ENCODE peak calls at places on chromosomes 3 and 15, in nine cellular contexts. M is A549, Z is uterus, U is IMR-90, P is erythroblast, W is heart left ventricle, T is GM12891, C is NB4, N is adrenal gland. R is an unnamed sample.

GRCh38 chr3:170598091-170598502 is 12.2 kb upstream of the SLC7A14 start:
- DNase-seq in N (no peak), C (no peak), W (no peak), T (no peak), U (no peak), P (no peak), M (no peak), Z (no peak), R (no peak)

GRCh38 chr15:34271493-34271892 is 46.7 kb downstream of the EMC4 start:
- DNase-seq in P (peak; percentile 6), U (peak; percentile 88), N (peak; percentile 70), C (peak; percentile 62), W (no peak), M (no peak), T (no peak), Z (peak; percentile 72), R (peak; percentile 40)

GRCh38 chr3:55906896-55907295 is 419.8 kb upstream of the WNT5A start:
- DNase-seq in W (no peak), N (no peak), U (peak; percentile 12), Z (no peak), C (no peak), M (no peak), T (no peak), P (no peak), R (no peak)

GRCh38 chr3:30578479-30578878 is 27.9 kb upstream of the TGFBR2 start:
- DNase-seq in W (peak; percentile 31), U (peak; percentile 94), C (peak; percentile 83), Z (peak; percentile 64), M (no peak), N (peak; percentile 54), P (no peak), T (no peak), R (no peak)

GRCh38 chr15:51051776-51052175 is 42.9 kb downstream of the TNFAIP8L3 start:
- DNase-seq in C (no peak), W (peak; percentile 67), P (no peak), N (peak; percentile 62), M (no peak), T (no peak), U (no peak), Z (no peak), R (no peak)

GRCh38 chr3:52091566-52092290 is 35.4 kb upstream of the DUSP7 start:
- DNase-seq in Z (no peak), T (no peak), U (peak; percentile 49), C (no peak), P (no peak), N (no peak), M (no peak), W (peak; percentile 17), R (no peak)

GRCh38 chr15:99683000-99683670 is 50.1 kb downstream of the LYSMD4 start:
- DNase-seq in W (no peak), N (no peak), P (no peak), M (no peak), Z (no peak), U (peak; percentile 22), T (no peak), C (no peak), R (no peak)

GRCh38 chr3:65020780-65021179 is 333.0 kb upstream of the ADAMTS9 start:
- DNase-seq in P (no peak), C (no peak), T (no peak), N (no peak), M (no peak), W (no peak), Z (no peak), U (no peak), R (no peak)

GRCh38 chr3:179330438-179330837 is 7.6 kb downstream of the ZNF639 start:
- DNase-seq in N (no peak), W (no peak), Z (no peak), C (no peak), U (peak; percentile 26), T (no peak), P (no peak), M (no peak), R (no peak)

GRCh38 chr15:67225336-67225735 is 29.1 kb downstream of the AAGAB start:
- DNase-seq in N (no peak), U (peak; percentile 78), M (no peak), T (no peak), C (no peak), W (no peak), P (no peak), Z (no peak), R (no peak)

DNA sequence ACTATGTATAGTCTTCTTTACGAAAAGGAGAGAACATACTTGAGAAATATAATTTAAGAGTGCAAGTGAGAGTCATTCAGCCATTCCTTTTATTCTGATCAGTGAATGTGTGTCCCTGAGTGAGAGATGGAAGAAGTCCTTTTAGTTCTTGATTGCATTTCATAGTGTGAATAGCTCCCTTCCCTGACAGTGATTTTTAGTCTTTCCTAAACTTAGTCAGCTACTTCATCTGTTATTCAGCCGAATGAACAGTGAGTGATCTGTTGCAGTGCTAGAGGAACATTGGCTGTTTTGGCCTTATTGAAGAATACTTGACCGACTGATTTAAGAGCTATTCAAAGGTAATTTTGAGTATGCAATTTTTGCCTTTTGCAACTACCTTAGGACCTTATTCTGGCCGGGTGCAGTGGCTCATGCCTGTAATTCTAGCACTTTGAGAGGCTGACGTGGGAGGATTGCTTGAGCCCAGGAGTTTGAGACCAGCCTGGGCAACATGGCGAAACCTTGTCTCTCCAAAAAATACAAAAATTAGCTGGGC is 45.5 kb downstream of the UBE2E2 start:
- DNase-seq in U (no peak), M (no peak), C (no peak), Z (no peak), T (no peak), P (no peak), W (no peak), N (no peak), R (no peak)
- TF ChIP-seq POLR2A in U (no peak), M (no peak), C (no peak), Z (no peak), T (no peak), P (no peak), W (no peak), N (no peak), R (no peak)

GRCh38 chr3:49339947-49340800 is at the start of gene USP4:
- DNase-seq in T (peak; percentile 87), M (peak; percentile 62), N (peak; percentile 94), P (peak; percentile 92), U (peak; percentile 87), W (peak; percentile 95), C (peak; percentile 97), Z (peak; percentile 90), R (peak; percentile 85)
- TF ChIP-seq POLR2A in T (peak; percentile 93), M (peak; percentile 65), N (peak; percentile 33), P (peak; percentile 87), U (peak; percentile 71), W (no peak), C (no peak), Z (peak; percentile 76), R (peak; percentile 76)

GRCh38 chr3:49021213-49021812 is 608 bp upstream of the NDUFAF3 start:
- DNase-seq in W (peak; percentile 100), M (peak; percentile 71), P (peak; percentile 99), T (peak; percentile 89), N (peak; percentile 100), C (peak; percentile 97), U (peak; percentile 95), Z (peak; percentile 99), R (peak; percentile 89)

GRCh38 chr3:49023775-49024174 is 1.9 kb downstream of the NDUFAF3 start:
- DNase-seq in Z (no peak), P (no peak), W (no peak), M (no peak), U (no peak), T (no peak), C (no peak), N (no peak), R (no peak)

GRCh38 chr3:49022751-49023171 is 840 bp downstream of the NDUFAF3 start:
- DNase-seq in U (no peak), Z (no peak), M (no peak), W (peak; percentile 29), P (peak; percentile 49), T (no peak), N (no peak), C (peak; percentile 62), R (no peak)

GRCh38 chr3:49020335-49021212 is 1.3 kb upstream of the NDUFAF3 start:
- DNase-seq in W (peak; percentile 75), T (peak; percentile 42), M (no peak), C (peak; percentile 90), N (peak; percentile 80), U (no peak), P (peak; percentile 81), Z (no peak), R (no peak)

GRCh38 chr3:49021813-49022720 is at the start of gene NDUFAF3:
- DNase-seq in N (peak; percentile 97), M (peak; percentile 63), Z (peak; percentile 90), U (peak; percentile 92), P (peak; percentile 97), T (peak; percentile 88), C (peak; percentile 95), W (peak; percentile 95), R (peak; percentile 90)
- TF ChIP-seq POLR2A in N (peak; percentile 91), M (peak; percentile 93), Z (peak; percentile 90), U (peak; percentile 40), P (peak; percentile 80), T (peak; percentile 95), C (peak; percentile 79), W (peak; percentile 20), R (peak; percentile 93)

GRCh38 chr15:73990250-73991005 is 1.7 kb downstream of the STOML1 start:
- DNase-seq in Z (no peak), W (no peak), P (no peak), T (no peak), C (no peak), U (no peak), N (peak; percentile 59), M (no peak), R (no peak)

GRCh38 chr15:73993211-73993994 is 1.1 kb upstream of the PML start:
- DNase-seq in T (no peak), U (no peak), M (no peak), W (no peak), C (no peak), N (peak; percentile 52), P (no peak), Z (no peak), R (no peak)

GRCh38 chr15:73992594-73992898 is 451 bp upstream of the STOML1 start:
- DNase-seq in M (no peak), C (no peak), U (no peak), P (peak; percentile 65), W (no peak), N (no peak), Z (no peak), T (no peak), R (no peak)

GRCh38 chr15:73991260-73991659 is 835 bp downstream of the STOML1 start:
- DNase-seq in Z (peak; percentile 73), M (no peak), U (no peak), P (no peak), N (peak; percentile 85), T (no peak), C (no peak), W (peak; percentile 94), R (no peak)

DNA sequence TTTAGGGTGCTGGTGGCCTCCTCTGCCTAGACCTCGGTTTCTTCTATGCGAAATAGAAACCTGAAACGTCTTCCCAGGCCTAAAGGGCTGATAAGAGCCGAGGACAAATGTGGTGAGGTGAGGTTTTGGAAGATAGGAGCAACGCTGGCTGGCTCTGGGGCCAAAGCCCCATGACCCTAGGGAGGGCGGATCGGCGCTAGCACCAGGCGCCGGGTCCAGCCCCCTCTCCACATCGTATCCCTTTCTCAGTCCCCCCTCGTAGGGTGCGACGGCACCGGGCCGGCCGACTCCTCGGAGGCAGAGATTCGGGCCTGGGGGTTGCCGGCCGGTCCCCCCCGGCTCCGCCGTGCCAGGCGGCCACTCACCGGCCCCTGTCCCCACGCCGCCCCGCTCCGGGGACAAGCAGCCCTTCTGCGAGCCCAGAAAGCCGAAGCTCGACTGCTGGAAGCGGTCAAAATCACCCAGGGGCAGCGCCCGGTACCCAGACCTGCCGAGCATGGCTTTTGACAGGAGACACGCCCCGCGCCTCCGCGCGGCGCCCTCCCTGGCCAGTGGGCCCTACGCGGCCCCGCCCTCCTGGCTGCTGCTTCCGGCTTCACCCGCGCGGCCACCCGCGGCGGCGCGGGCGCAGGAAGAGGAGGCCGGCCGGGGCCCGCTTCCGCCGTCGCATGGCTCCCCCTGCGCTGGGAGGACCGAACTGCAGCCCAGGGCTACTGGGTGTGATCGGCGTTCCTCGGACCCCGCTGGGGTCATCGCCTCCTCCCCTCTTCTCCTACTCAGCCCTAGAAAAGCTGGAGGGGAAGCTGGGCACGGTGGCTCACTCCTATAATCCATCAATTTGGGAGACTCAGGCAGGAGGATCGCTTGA is at the start of gene STOML1:
- DNase-seq in U (peak; percentile 93), W (peak; percentile 96), M (peak; percentile 87), T (peak; percentile 96), C (peak; percentile 94), P (peak; percentile 98), Z (peak; percentile 88), N (peak; percentile 94), R (peak; percentile 44)
- TF ChIP-seq POLR2A in U (peak; percentile 38), W (no peak), M (peak; percentile 9), T (no peak), C (peak; percentile 54), P (peak; percentile 73), Z (peak; percentile 63), N (peak; percentile 50), R (peak; percentile 70)